ENCODE peak calls at places on chromosomes 7 and 10, in six cellular contexts. F is HFFc6; S is fibroblast of pulmonary artery; H is NCI-H1417; N is stimulated activated CD8-positive, alpha-beta memory T cell treated with anti-CD3 and anti-CD28 coated beads, Interleukin-15, amount 100 ng/mL, for 24 hours; G is prostate gland. E is an unnamed sample.

GRCh38 chr7:44188480-44189225 is 586 bp downstream of the GCK start:
- DNase-seq in G (no peak), N (no peak), H (peak; percentile 53), F (no peak), S (no peak), E (no peak)

GRCh38 chr10:97713351-97713827 is at the start of gene MARVELD1:
- DNase-seq in G (peak; percentile 58), S (peak; percentile 85), H (peak; percentile 64), F (peak; percentile 57), N (no peak), E (peak; percentile 20)

GRCh38 chr10:98264378-98265065 is 3.5 kb downstream of the LOXL4 start:
- DNase-seq in F (no peak), S (no peak), G (no peak), N (no peak), H (no peak), E (no peak)

GRCh38 chr10:79404690-79405131 is 40.7 kb downstream of the ZCCHC24 start:
- DNase-seq in F (no peak), S (no peak), G (no peak), H (no peak), N (no peak), E (no peak)

GRCh38 chr7:38585551-38585950 is 45.6 kb downstream of the AMPH start:
- DNase-seq in H (no peak), S (no peak), N (no peak), G (no peak), F (no peak), E (no peak)

GRCh38 chr7:82507365-82507975 is 63.9 kb upstream of the CACNA2D1 start:
- DNase-seq in S (no peak), F (no peak), G (no peak), N (no peak), H (peak; percentile 92), E (no peak)

GRCh38 chr10:101778781-101779543 is 3.0 kb upstream of the FGF8 start:
- DNase-seq in S (peak; percentile 48), G (no peak), N (no peak), H (no peak), F (no peak), E (no peak)

GRCh38 chr10:128875955-128876354 is 591.1 kb upstream of the MGMT start:
- DNase-seq in N (no peak), H (no peak), F (peak; percentile 1), G (no peak), S (peak; percentile 19), E (peak; percentile 19)

GRCh38 chr10:129580897-129581296 is 113.9 kb downstream of the MGMT start:
- DNase-seq in G (no peak), F (no peak), N (no peak), H (no peak), S (no peak), E (no peak)

GRCh38 chr7:153543232-153543631 is 509.0 kb upstream of the DPP6 start:
- DNase-seq in N (no peak), G (no peak), H (no peak), F (no peak), S (no peak), E (no peak)

GRCh38 chr7:107180378-107180777 is 11.6 kb downstream of the HBP1 start:
- DNase-seq in S (peak; percentile 95), N (peak; percentile 14), G (no peak), F (peak; percentile 34), H (peak; percentile 18), E (peak; percentile 13)

GRCh38 chr10:104334561-104334960 is 3.7 kb downstream of the ITPRIP start:
- DNase-seq in S (no peak), N (no peak), H (no peak), G (no peak), F (no peak), E (no peak)

GRCh38 chr7:103446046-103446520 is at the start of gene SLC26A5:
- DNase-seq in S (no peak), F (no peak), G (peak; percentile 44), H (peak; percentile 86), N (no peak), E (no peak)

GRCh38 chr10:121088524-121088923 is 237.4 kb downstream of the WDR11 start:
- DNase-seq in H (no peak), G (no peak), F (no peak), S (no peak), N (no peak), E (peak; percentile 66)

GRCh38 chr7:43834463-43835251 is 34.7 kb downstream of the MRPS24 start:
- DNase-seq in F (peak; percentile 48), N (no peak), S (peak; percentile 8), G (no peak), H (peak; percentile 38), E (no peak)

GRCh38 chr7:90345548-90346319 is 782 bp upstream of the GTPBP10 start:
- DNase-seq in H (peak; percentile 76), S (peak; percentile 50), F (peak; percentile 33), N (no peak), G (peak; percentile 27), E (peak; percentile 32)

GRCh38 chr10:15624405-15625191 is 95.1 kb downstream of the ITGA8 start:
- DNase-seq in F (no peak), N (no peak), H (no peak), G (no peak), S (peak; percentile 36), E (no peak)

GRCh38 chr10:125159486-125159931 is 854 bp downstream of the CTBP2 start:
- DNase-seq in F (no peak), N (no peak), G (no peak), H (no peak), S (no peak), E (no peak)

GRCh38 chr7:17150018-17150417 is 148.4 kb upstream of the AHR start:
- DNase-seq in H (no peak), F (no peak), S (no peak), N (no peak), G (no peak), E (no peak)

GRCh38 chr10:80170641-80171040 is 34.7 kb downstream of the ANXA11 start:
- DNase-seq in S (no peak), H (no peak), G (no peak), N (no peak), F (no peak), E (no peak)

GRCh38 chr10:49594594-49594993 is 15.5 kb upstream of the SLC18A3 start:
- DNase-seq in S (peak; percentile 84), N (no peak), F (peak; percentile 66), H (peak; percentile 74), G (no peak), E (peak; percentile 60)